ENCODE peak calls at places on chromosome 14, in ten cellular contexts. One of them, this sample, is unnamed.

GRCh38 chr14:68074765-68075381 is 255.3 kb downstream of the RAD51B start:
- DNase-seq in Peyer's patch: no peak
- DNase-seq in glutamatergic neuron: no peak
- DNase-seq in stimulated activated CD4-positive, alpha-beta T cell treated with anti-CD3 and anti-CD28 coated beads, Interleukin-4, amount 100 ng/mL, for 4 hours: no peak
- DNase-seq in ascending aorta: no peak
- DNase-seq in retinal pigment epithelial cell: no peak
- DNase-seq in GM23248: no peak
- DNase-seq in ovary: no peak
- DNase-seq in activated T-helper 2 cell treated with anti-CD3 and anti-CD28 coated beads, Interferon-gamma antibody, Interleukin-2, Interleukin-4, amounts not matched to agents 10 μg/mL and 5 μg/mL and 100 μg/mL, durations not matched to agents 14 hours and 24 hours and 36 hours: no peak
- DNase-seq in kidney: no peak
- DNase-seq in this sample: no peak

GRCh38 chr14:101336203-101336602 is 225.1 kb upstream of the DIO3 start:
- DNase-seq in Peyer's patch: no peak
- DNase-seq in glutamatergic neuron: no peak
- DNase-seq in stimulated activated CD4-positive, alpha-beta T cell treated with anti-CD3 and anti-CD28 coated beads, Interleukin-4, amount 100 ng/mL, for 4 hours: no peak
- DNase-seq in ascending aorta: no peak
- DNase-seq in retinal pigment epithelial cell: no peak
- DNase-seq in GM23248: no peak
- DNase-seq in ovary: no peak
- DNase-seq in activated T-helper 2 cell treated with anti-CD3 and anti-CD28 coated beads, Interferon-gamma antibody, Interleukin-2, Interleukin-4, amounts not matched to agents 10 μg/mL and 5 μg/mL and 100 μg/mL, durations not matched to agents 14 hours and 24 hours and 36 hours: no peak
- DNase-seq in kidney: no peak
- DNase-seq in this sample: no peak

GRCh38 chr14:55807536-55807935 is 227.5 kb downstream of the KTN1 start:
- DNase-seq in Peyer's patch: peak
- DNase-seq in glutamatergic neuron: no peak
- DNase-seq in stimulated activated CD4-positive, alpha-beta T cell treated with anti-CD3 and anti-CD28 coated beads, Interleukin-4, amount 100 ng/mL, for 4 hours: no peak
- DNase-seq in ascending aorta: no peak
- DNase-seq in retinal pigment epithelial cell: no peak
- DNase-seq in GM23248: no peak
- DNase-seq in ovary: no peak
- DNase-seq in activated T-helper 2 cell treated with anti-CD3 and anti-CD28 coated beads, Interferon-gamma antibody, Interleukin-2, Interleukin-4, amounts not matched to agents 10 μg/mL and 5 μg/mL and 100 μg/mL, durations not matched to agents 14 hours and 24 hours and 36 hours: no peak
- DNase-seq in kidney: no peak
- DNase-seq in this sample: no peak

GRCh38 chr14:74014299-74014698 is 4.8 kb downstream of the ENTPD5 start:
- DNase-seq in Peyer's patch: no peak
- DNase-seq in glutamatergic neuron: no peak
- DNase-seq in stimulated activated CD4-positive, alpha-beta T cell treated with anti-CD3 and anti-CD28 coated beads, Interleukin-4, amount 100 ng/mL, for 4 hours: no peak
- DNase-seq in ascending aorta: no peak
- DNase-seq in retinal pigment epithelial cell: no peak
- DNase-seq in GM23248: no peak
- DNase-seq in ovary: no peak
- DNase-seq in activated T-helper 2 cell treated with anti-CD3 and anti-CD28 coated beads, Interferon-gamma antibody, Interleukin-2, Interleukin-4, amounts not matched to agents 10 μg/mL and 5 μg/mL and 100 μg/mL, durations not matched to agents 14 hours and 24 hours and 36 hours: no peak
- DNase-seq in kidney: no peak
- DNase-seq in this sample: no peak

GRCh38 chr14:104371031-104371430 is 208.5 kb upstream of the C14orf180 start:
- DNase-seq in Peyer's patch: no peak
- DNase-seq in glutamatergic neuron: no peak
- DNase-seq in stimulated activated CD4-positive, alpha-beta T cell treated with anti-CD3 and anti-CD28 coated beads, Interleukin-4, amount 100 ng/mL, for 4 hours: no peak
- DNase-seq in ascending aorta: no peak
- DNase-seq in retinal pigment epithelial cell: no peak
- DNase-seq in GM23248: no peak
- DNase-seq in ovary: no peak
- DNase-seq in activated T-helper 2 cell treated with anti-CD3 and anti-CD28 coated beads, Interferon-gamma antibody, Interleukin-2, Interleukin-4, amounts not matched to agents 10 μg/mL and 5 μg/mL and 100 μg/mL, durations not matched to agents 14 hours and 24 hours and 36 hours: no peak
- DNase-seq in kidney: peak
- DNase-seq in this sample: no peak

GRCh38 chr14:77302926-77303325 is 17.8 kb downstream of the POMT2 start:
- DNase-seq in Peyer's patch: no peak
- DNase-seq in glutamatergic neuron: no peak
- DNase-seq in stimulated activated CD4-positive, alpha-beta T cell treated with anti-CD3 and anti-CD28 coated beads, Interleukin-4, amount 100 ng/mL, for 4 hours: no peak
- DNase-seq in ascending aorta: no peak
- DNase-seq in retinal pigment epithelial cell: no peak
- DNase-seq in GM23248: peak
- DNase-seq in ovary: no peak
- DNase-seq in activated T-helper 2 cell treated with anti-CD3 and anti-CD28 coated beads, Interferon-gamma antibody, Interleukin-2, Interleukin-4, amounts not matched to agents 10 μg/mL and 5 μg/mL and 100 μg/mL, durations not matched to agents 14 hours and 24 hours and 36 hours: peak
- DNase-seq in kidney: no peak
- DNase-seq in this sample: peak

GRCh38 chr14:102594514-102595175 is 2.2 kb downstream of the RCOR1 start:
- DNase-seq in Peyer's patch: peak
- DNase-seq in glutamatergic neuron: peak
- DNase-seq in stimulated activated CD4-positive, alpha-beta T cell treated with anti-CD3 and anti-CD28 coated beads, Interleukin-4, amount 100 ng/mL, for 4 hours: peak
- DNase-seq in ascending aorta: peak
- DNase-seq in retinal pigment epithelial cell: no peak
- DNase-seq in GM23248: peak
- DNase-seq in ovary: peak
- DNase-seq in activated T-helper 2 cell treated with anti-CD3 and anti-CD28 coated beads, Interferon-gamma antibody, Interleukin-2, Interleukin-4, amounts not matched to agents 10 μg/mL and 5 μg/mL and 100 μg/mL, durations not matched to agents 14 hours and 24 hours and 36 hours: peak
- DNase-seq in kidney: no peak
- DNase-seq in this sample: peak

GRCh38 chr14:21101802-21102413 is 1.0 kb downstream of the TMEM253 start:
- DNase-seq in Peyer's patch: no peak
- DNase-seq in glutamatergic neuron: no peak
- DNase-seq in stimulated activated CD4-positive, alpha-beta T cell treated with anti-CD3 and anti-CD28 coated beads, Interleukin-4, amount 100 ng/mL, for 4 hours: no peak
- DNase-seq in ascending aorta: peak
- DNase-seq in retinal pigment epithelial cell: no peak
- DNase-seq in GM23248: no peak
- DNase-seq in ovary: no peak
- DNase-seq in activated T-helper 2 cell treated with anti-CD3 and anti-CD28 coated beads, Interferon-gamma antibody, Interleukin-2, Interleukin-4, amounts not matched to agents 10 μg/mL and 5 μg/mL and 100 μg/mL, durations not matched to agents 14 hours and 24 hours and 36 hours: no peak
- DNase-seq in kidney: no peak
- DNase-seq in this sample: no peak

GRCh38 chr14:54902143-54902520 is 494 bp downstream of the GCH1 start:
- DNase-seq in Peyer's patch: peak
- DNase-seq in glutamatergic neuron: peak
- DNase-seq in stimulated activated CD4-positive, alpha-beta T cell treated with anti-CD3 and anti-CD28 coated beads, Interleukin-4, amount 100 ng/mL, for 4 hours: peak
- DNase-seq in ascending aorta: peak
- DNase-seq in retinal pigment epithelial cell: no peak
- DNase-seq in GM23248: peak
- DNase-seq in ovary: peak
- DNase-seq in activated T-helper 2 cell treated with anti-CD3 and anti-CD28 coated beads, Interferon-gamma antibody, Interleukin-2, Interleukin-4, amounts not matched to agents 10 μg/mL and 5 μg/mL and 100 μg/mL, durations not matched to agents 14 hours and 24 hours and 36 hours: peak
- DNase-seq in kidney: peak
- DNase-seq in this sample: peak

GRCh38 chr14:102810523-102810922 is 33.3 kb downstream of the TRAF3 start:
- DNase-seq in Peyer's patch: no peak
- DNase-seq in glutamatergic neuron: no peak
- DNase-seq in stimulated activated CD4-positive, alpha-beta T cell treated with anti-CD3 and anti-CD28 coated beads, Interleukin-4, amount 100 ng/mL, for 4 hours: no peak
- DNase-seq in ascending aorta: no peak
- DNase-seq in retinal pigment epithelial cell: no peak
- DNase-seq in GM23248: no peak
- DNase-seq in ovary: no peak
- DNase-seq in activated T-helper 2 cell treated with anti-CD3 and anti-CD28 coated beads, Interferon-gamma antibody, Interleukin-2, Interleukin-4, amounts not matched to agents 10 μg/mL and 5 μg/mL and 100 μg/mL, durations not matched to agents 14 hours and 24 hours and 36 hours: no peak
- DNase-seq in kidney: no peak
- DNase-seq in this sample: no peak

GRCh38 chr14:54170301-54170700 is 213.7 kb upstream of the BMP4 start:
- DNase-seq in Peyer's patch: no peak
- DNase-seq in glutamatergic neuron: no peak
- DNase-seq in stimulated activated CD4-positive, alpha-beta T cell treated with anti-CD3 and anti-CD28 coated beads, Interleukin-4, amount 100 ng/mL, for 4 hours: no peak
- DNase-seq in ascending aorta: no peak
- DNase-seq in retinal pigment epithelial cell: no peak
- DNase-seq in GM23248: no peak
- DNase-seq in ovary: no peak
- DNase-seq in activated T-helper 2 cell treated with anti-CD3 and anti-CD28 coated beads, Interferon-gamma antibody, Interleukin-2, Interleukin-4, amounts not matched to agents 10 μg/mL and 5 μg/mL and 100 μg/mL, durations not matched to agents 14 hours and 24 hours and 36 hours: no peak
- DNase-seq in kidney: no peak
- DNase-seq in this sample: no peak

GRCh38 chr14:70186826-70187483 is 1.8 kb downstream of the SLC8A3 start:
- DNase-seq in Peyer's patch: no peak
- DNase-seq in glutamatergic neuron: peak
- DNase-seq in stimulated activated CD4-positive, alpha-beta T cell treated with anti-CD3 and anti-CD28 coated beads, Interleukin-4, amount 100 ng/mL, for 4 hours: no peak
- DNase-seq in ascending aorta: no peak
- DNase-seq in retinal pigment epithelial cell: no peak
- DNase-seq in GM23248: no peak
- DNase-seq in ovary: no peak
- DNase-seq in activated T-helper 2 cell treated with anti-CD3 and anti-CD28 coated beads, Interferon-gamma antibody, Interleukin-2, Interleukin-4, amounts not matched to agents 10 μg/mL and 5 μg/mL and 100 μg/mL, durations not matched to agents 14 hours and 24 hours and 36 hours: no peak
- DNase-seq in kidney: no peak
- DNase-seq in this sample: peak

GRCh38 chr14:64363265-64363840 is 24.8 kb upstream of the MTHFD1 start:
- DNase-seq in Peyer's patch: no peak
- DNase-seq in glutamatergic neuron: no peak
- DNase-seq in stimulated activated CD4-positive, alpha-beta T cell treated with anti-CD3 and anti-CD28 coated beads, Interleukin-4, amount 100 ng/mL, for 4 hours: no peak
- DNase-seq in ascending aorta: no peak
- DNase-seq in retinal pigment epithelial cell: no peak
- DNase-seq in GM23248: peak
- DNase-seq in ovary: no peak
- DNase-seq in activated T-helper 2 cell treated with anti-CD3 and anti-CD28 coated beads, Interferon-gamma antibody, Interleukin-2, Interleukin-4, amounts not matched to agents 10 μg/mL and 5 μg/mL and 100 μg/mL, durations not matched to agents 14 hours and 24 hours and 36 hours: no peak
- DNase-seq in kidney: no peak
- DNase-seq in this sample: peak

GRCh38 chr14:23005861-23006534 is 3.9 kb downstream of the C14orf93 start:
- DNase-seq in Peyer's patch: no peak
- DNase-seq in glutamatergic neuron: no peak
- DNase-seq in stimulated activated CD4-positive, alpha-beta T cell treated with anti-CD3 and anti-CD28 coated beads, Interleukin-4, amount 100 ng/mL, for 4 hours: no peak
- DNase-seq in ascending aorta: no peak
- DNase-seq in retinal pigment epithelial cell: no peak
- DNase-seq in GM23248: peak
- DNase-seq in ovary: no peak
- DNase-seq in activated T-helper 2 cell treated with anti-CD3 and anti-CD28 coated beads, Interferon-gamma antibody, Interleukin-2, Interleukin-4, amounts not matched to agents 10 μg/mL and 5 μg/mL and 100 μg/mL, durations not matched to agents 14 hours and 24 hours and 36 hours: no peak
- DNase-seq in kidney: no peak
- DNase-seq in this sample: peak

GRCh38 chr14:22084393-22085281 is 411.0 kb upstream of the OR4E1 start:
- DNase-seq in Peyer's patch: no peak
- DNase-seq in glutamatergic neuron: no peak
- DNase-seq in stimulated activated CD4-positive, alpha-beta T cell treated with anti-CD3 and anti-CD28 coated beads, Interleukin-4, amount 100 ng/mL, for 4 hours: no peak
- DNase-seq in ascending aorta: no peak
- DNase-seq in retinal pigment epithelial cell: no peak
- DNase-seq in GM23248: peak
- DNase-seq in ovary: no peak
- DNase-seq in activated T-helper 2 cell treated with anti-CD3 and anti-CD28 coated beads, Interferon-gamma antibody, Interleukin-2, Interleukin-4, amounts not matched to agents 10 μg/mL and 5 μg/mL and 100 μg/mL, durations not matched to agents 14 hours and 24 hours and 36 hours: no peak
- DNase-seq in kidney: no peak
- DNase-seq in this sample: no peak